ENCODE peak calls at places on chromosomes 7 and 10, in nine cellular contexts. Y is Daoy, Z is T-cell, M is T-helper 2 cell, G is heart right ventricle, D is HEK293T, F is OCI-M1, E is fibroblast of lung, U is left colon. B is an unnamed sample.

GRCh38 chr7:2954433-2954853 is 89.2 kb downstream of the CARD11 start:
- DNase-seq in Y (no peak), U (peak; percentile 18), F (no peak), G (no peak), E (no peak), Z (peak; percentile 32), M (no peak), D (no peak), B (no peak)

GRCh38 chr10:1170867-1171180 is 114.6 kb downstream of the WDR37 start:
- DNase-seq in G (no peak), Y (no peak), F (no peak), M (no peak), D (no peak), U (no peak), E (no peak), Z (no peak), B (no peak)

GRCh38 chr10:75712241-75712880 is 280.9 kb downstream of the LRMDA start:
- DNase-seq in Y (no peak), G (peak; percentile 11), E (no peak), U (no peak), M (no peak), F (no peak), D (peak; percentile 37), Z (no peak), B (no peak)

GRCh38 chr7:107622429-107622828 is 38.2 kb upstream of the SLC26A4 start:
- DNase-seq in Z (no peak), F (no peak), D (no peak), Y (peak; percentile 27), U (no peak), G (no peak), E (peak; percentile 73), M (no peak), B (peak; percentile 91)

GRCh38 chr7:68155676-68156075 is 1159.0 kb downstream of the TYW1 start:
- DNase-seq in F (no peak), Z (no peak), G (no peak), E (no peak), Y (no peak), M (no peak), U (no peak), D (no peak), B (no peak)

GRCh38 chr7:42347616-42348015 is 110.6 kb upstream of the GLI3 start:
- DNase-seq in U (no peak), Y (no peak), G (no peak), E (no peak), Z (no peak), M (no peak), D (no peak), F (no peak), B (no peak)

GRCh38 chr7:95478139-95479037 is 7.4 kb upstream of the ASB4 start:
- DNase-seq in E (peak; percentile 79), G (no peak), U (peak; percentile 49), Z (no peak), F (peak; percentile 81), D (no peak), Y (peak; percentile 42), M (no peak), B (peak; percentile 73)

GRCh38 chr10:115103700-115104099 is 10.5 kb downstream of the ATRNL1 start:
- DNase-seq in M (no peak), D (no peak), E (no peak), U (no peak), Y (no peak), F (no peak), Z (no peak), G (no peak), B (no peak)

GRCh38 chr10:122151121-122151694 is 119.9 kb upstream of the BTBD16 start:
- DNase-seq in Z (no peak), M (no peak), D (no peak), E (no peak), F (no peak), Y (no peak), U (no peak), G (no peak), B (no peak)

GRCh38 chr7:29265208-29265923 is 70.8 kb downstream of the CHN2 start:
- DNase-seq in M (no peak), F (no peak), Z (no peak), U (no peak), G (no peak), E (peak; percentile 58), D (no peak), Y (peak; percentile 84), B (peak; percentile 59)

GRCh38 chr10:104340099-104340594 is 1.9 kb upstream of the ITPRIP start:
- DNase-seq in G (no peak), U (peak; percentile 5), Z (no peak), M (no peak), F (peak; percentile 95), E (no peak), D (no peak), Y (no peak), B (no peak)

GRCh38 chr10:83603708-83604107 is 535.6 kb upstream of the GHITM start:
- DNase-seq in M (no peak), Y (no peak), E (peak; percentile 90), Z (no peak), F (peak; percentile 85), U (no peak), G (no peak), D (no peak), B (peak; percentile 54)

GRCh38 chr10:18404530-18404929 is 246.9 kb downstream of the NSUN6 start:
- DNase-seq in F (no peak), Z (no peak), G (no peak), Y (no peak), U (no peak), D (no peak), M (no peak), E (no peak), B (no peak)

B was measured in choroid plexus epithelial cell.